ENCODE peak calls at places on chromosome 1, in eight cellular contexts. One of them, this sample, is unnamed.

GRCh38 chr1:111199881-111200801 is at the start of gene DENND2D:
- DNase-seq in AG04450: no peak
- DNase-seq in mucosa of descending colon: peak
- DNase-seq in upper lobe of right lung: peak
- DNase-seq in fibroblast of mammary gland: no peak
- DNase-seq in epithelial cell of proximal tubule: no peak
- DNase-seq in PC-9: peak
- DNase-seq in uterus: peak
- DNase-seq in this sample: no peak

GRCh38 chr1:59474496-59474895 is 177.6 kb downstream of the FGGY start:
- DNase-seq in uterus: no peak
- DNase-seq in PC-9: no peak
- DNase-seq in AG04450: no peak
- DNase-seq in fibroblast of mammary gland: no peak
- DNase-seq in upper lobe of right lung: no peak
- DNase-seq in epithelial cell of proximal tubule: no peak
- DNase-seq in mucosa of descending colon: no peak
- DNase-seq in this sample: no peak

GRCh38 chr1:17881761-17882160 is 126.6 kb downstream of the ACTL8 start:
- DNase-seq in mucosa of descending colon: no peak
- DNase-seq in AG04450: no peak
- DNase-seq in upper lobe of right lung: peak
- DNase-seq in epithelial cell of proximal tubule: no peak
- DNase-seq in uterus: no peak
- DNase-seq in fibroblast of mammary gland: peak
- DNase-seq in PC-9: no peak
- DNase-seq in this sample: no peak

GRCh38 chr1:77282187-77282865 is 507 bp downstream of the AK5 start:
- DNase-seq in mucosa of descending colon: peak
- DNase-seq in fibroblast of mammary gland: peak
- DNase-seq in PC-9: peak
- DNase-seq in upper lobe of right lung: peak
- DNase-seq in AG04450: no peak
- DNase-seq in uterus: no peak
- DNase-seq in epithelial cell of proximal tubule: no peak
- DNase-seq in this sample: peak

GRCh38 chr1:224082146-224082545 is 31.8 kb upstream of the FBXO28 start:
- DNase-seq in epithelial cell of proximal tubule: no peak
- DNase-seq in fibroblast of mammary gland: no peak
- DNase-seq in mucosa of descending colon: no peak
- DNase-seq in upper lobe of right lung: no peak
- DNase-seq in PC-9: no peak
- DNase-seq in AG04450: no peak
- DNase-seq in uterus: no peak
- DNase-seq in this sample: no peak

GRCh38 chr1:162466797-162467196 is 30.8 kb upstream of the UHMK1 start:
- DNase-seq in uterus: no peak
- DNase-seq in upper lobe of right lung: no peak
- DNase-seq in fibroblast of mammary gland: no peak
- DNase-seq in epithelial cell of proximal tubule: no peak
- DNase-seq in mucosa of descending colon: no peak
- DNase-seq in AG04450: no peak
- DNase-seq in PC-9: no peak
- DNase-seq in this sample: no peak

GRCh38 chr1:196043268-196043667 is 565.0 kb downstream of the KCNT2 start:
- DNase-seq in fibroblast of mammary gland: no peak
- DNase-seq in upper lobe of right lung: no peak
- DNase-seq in epithelial cell of proximal tubule: no peak
- DNase-seq in uterus: no peak
- DNase-seq in AG04450: no peak
- DNase-seq in mucosa of descending colon: no peak
- DNase-seq in PC-9: no peak
- DNase-seq in this sample: no peak

GRCh38 chr1:72412286-72412685 is 129.9 kb upstream of the NEGR1 start:
- DNase-seq in epithelial cell of proximal tubule: no peak
- DNase-seq in PC-9: no peak
- DNase-seq in AG04450: no peak
- DNase-seq in upper lobe of right lung: no peak
- DNase-seq in fibroblast of mammary gland: peak
- DNase-seq in uterus: no peak
- DNase-seq in mucosa of descending colon: no peak
- DNase-seq in this sample: peak

GRCh38 chr1:165371588-165372235 is 15.2 kb upstream of the LMX1A start:
- DNase-seq in epithelial cell of proximal tubule: no peak
- DNase-seq in fibroblast of mammary gland: no peak
- DNase-seq in mucosa of descending colon: no peak
- DNase-seq in AG04450: no peak
- DNase-seq in PC-9: no peak
- DNase-seq in uterus: no peak
- DNase-seq in upper lobe of right lung: no peak
- DNase-seq in this sample: peak

GRCh38 chr1:34199927-34200326 is 23.2 kb downstream of the C1orf94 start:
- DNase-seq in PC-9: no peak
- DNase-seq in mucosa of descending colon: no peak
- DNase-seq in uterus: no peak
- DNase-seq in fibroblast of mammary gland: peak
- DNase-seq in AG04450: no peak
- DNase-seq in epithelial cell of proximal tubule: peak
- DNase-seq in upper lobe of right lung: no peak
- DNase-seq in this sample: peak

GRCh38 chr1:207261971-207262370 is 59.5 kb upstream of the CD55 start:
- DNase-seq in mucosa of descending colon: no peak
- DNase-seq in AG04450: no peak
- DNase-seq in uterus: no peak
- DNase-seq in fibroblast of mammary gland: no peak
- DNase-seq in upper lobe of right lung: no peak
- DNase-seq in epithelial cell of proximal tubule: no peak
- DNase-seq in PC-9: no peak
- DNase-seq in this sample: no peak

DNA sequence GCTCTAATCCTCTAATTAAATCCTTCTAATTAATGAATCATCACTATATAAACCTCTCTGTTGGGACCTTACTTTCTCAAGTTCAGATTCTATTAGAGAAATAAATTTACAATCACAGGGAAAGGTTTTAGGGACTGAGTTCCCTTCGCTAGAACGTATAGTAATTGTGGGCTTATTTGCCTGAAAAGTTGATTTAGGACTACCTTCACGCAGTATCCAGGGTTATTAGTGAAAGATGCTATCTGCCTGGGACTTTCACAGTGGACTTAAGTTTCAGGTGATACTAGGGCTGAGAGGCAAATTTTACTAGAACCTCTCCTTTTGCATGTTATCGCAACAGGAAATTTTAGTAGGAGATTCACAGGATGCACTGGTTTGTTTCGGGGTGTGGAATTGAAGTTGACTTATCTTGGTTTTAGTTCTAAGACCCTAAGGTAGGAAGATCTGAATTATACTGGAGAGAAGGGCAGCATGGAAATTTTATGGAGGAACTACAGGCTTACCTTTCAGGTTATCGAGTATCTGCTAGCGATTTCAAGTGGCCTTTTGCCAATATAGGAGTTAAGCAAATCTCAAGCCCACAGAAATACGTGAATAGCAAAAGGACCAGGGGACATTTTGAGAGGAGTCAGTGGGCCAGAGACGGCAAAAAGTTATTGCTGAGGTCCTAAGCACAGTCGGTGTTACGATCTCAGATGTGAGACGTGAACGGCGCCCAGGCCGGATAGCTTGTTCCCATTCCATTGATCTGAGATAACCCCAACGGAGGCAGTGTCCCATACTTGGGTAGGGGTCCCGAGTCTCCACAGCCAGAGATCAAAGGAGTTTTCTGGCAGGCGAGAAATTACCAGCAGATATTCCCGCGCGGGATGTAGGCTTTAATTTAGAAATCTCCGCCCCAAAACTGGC is 749 bp upstream of the GNAI3 start:
- DNase-seq in AG04450: no peak
- DNase-seq in upper lobe of right lung: no peak
- DNase-seq in fibroblast of mammary gland: peak
- DNase-seq in epithelial cell of proximal tubule: no peak
- DNase-seq in uterus: peak
- DNase-seq in mucosa of descending colon: no peak
- DNase-seq in PC-9: no peak
- DNase-seq in this sample: peak
- TF ChIP-seq CTCF in AG04450: no peak
- TF ChIP-seq CTCF in upper lobe of right lung: no peak
- TF ChIP-seq CTCF in fibroblast of mammary gland: no peak
- TF ChIP-seq CTCF in epithelial cell of proximal tubule: no peak
- TF ChIP-seq CTCF in uterus: no peak
- TF ChIP-seq CTCF in mucosa of descending colon: no peak
- TF ChIP-seq CTCF in PC-9: no peak
- TF ChIP-seq CTCF in this sample: no peak

GRCh38 chr1:6756455-6756854 is 28.8 kb upstream of the CAMTA1 start:
- DNase-seq in AG04450: no peak
- DNase-seq in upper lobe of right lung: no peak
- DNase-seq in fibroblast of mammary gland: no peak
- DNase-seq in uterus: no peak
- DNase-seq in mucosa of descending colon: no peak
- DNase-seq in PC-9: no peak
- DNase-seq in epithelial cell of proximal tubule: no peak
- DNase-seq in this sample: no peak

GRCh38 chr1:6757719-6758435 is 27.4 kb upstream of the CAMTA1 start:
- DNase-seq in uterus: no peak
- DNase-seq in fibroblast of mammary gland: peak
- DNase-seq in epithelial cell of proximal tubule: no peak
- DNase-seq in PC-9: no peak
- DNase-seq in AG04450: no peak
- DNase-seq in upper lobe of right lung: peak
- DNase-seq in mucosa of descending colon: no peak
- DNase-seq in this sample: peak

GRCh38 chr1:6761338-6761737 is 23.9 kb upstream of the CAMTA1 start:
- DNase-seq in epithelial cell of proximal tubule: no peak
- DNase-seq in uterus: no peak
- DNase-seq in PC-9: no peak
- DNase-seq in AG04450: no peak
- DNase-seq in upper lobe of right lung: no peak
- DNase-seq in mucosa of descending colon: no peak
- DNase-seq in fibroblast of mammary gland: no peak
- DNase-seq in this sample: no peak

DNA sequence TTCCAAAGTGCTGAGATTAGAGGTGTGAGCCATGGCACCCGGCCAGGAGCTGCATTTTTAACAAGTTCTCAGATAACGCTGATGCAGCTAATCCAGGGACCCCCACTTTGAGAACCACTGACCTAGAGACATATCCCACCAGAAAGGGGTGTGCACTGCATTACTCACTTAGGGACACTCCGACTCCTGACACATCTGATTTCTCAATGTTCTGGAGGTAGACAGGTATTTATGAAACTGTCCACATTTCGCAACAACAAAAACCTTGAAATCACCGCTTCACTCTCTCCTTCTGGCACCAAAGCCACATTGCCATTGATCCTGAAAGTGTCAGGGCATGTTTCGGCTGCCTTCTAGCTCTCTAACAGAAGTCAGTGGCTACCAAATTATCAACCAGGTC is 23.2 kb upstream of the CAMTA1 start:
- DNase-seq in upper lobe of right lung: no peak
- DNase-seq in epithelial cell of proximal tubule: no peak
- DNase-seq in AG04450: no peak
- DNase-seq in PC-9: no peak
- DNase-seq in mucosa of descending colon: no peak
- DNase-seq in uterus: no peak
- DNase-seq in fibroblast of mammary gland: no peak
- DNase-seq in this sample: no peak
- H3K4me3 ChIP-seq in upper lobe of right lung: no peak
- H3K4me3 ChIP-seq in epithelial cell of proximal tubule: no peak
- H3K4me3 ChIP-seq in AG04450: no peak
- H3K4me3 ChIP-seq in PC-9: no peak
- H3K4me3 ChIP-seq in mucosa of descending colon: no peak
- H3K4me3 ChIP-seq in uterus: no peak
- H3K4me3 ChIP-seq in fibroblast of mammary gland: no peak
- H3K4me3 ChIP-seq in this sample: no peak

GRCh38 chr1:205270271-205270670 is 42.5 kb downstream of the TMCC2 start:
- DNase-seq in uterus: no peak
- DNase-seq in mucosa of descending colon: peak
- DNase-seq in AG04450: no peak
- DNase-seq in upper lobe of right lung: no peak
- DNase-seq in fibroblast of mammary gland: no peak
- DNase-seq in PC-9: no peak
- DNase-seq in epithelial cell of proximal tubule: no peak
- DNase-seq in this sample: no peak

GRCh38 chr1:205270764-205271163 is 43.0 kb downstream of the TMCC2 start:
- DNase-seq in upper lobe of right lung: no peak
- DNase-seq in mucosa of descending colon: no peak
- DNase-seq in fibroblast of mammary gland: peak
- DNase-seq in uterus: no peak
- DNase-seq in epithelial cell of proximal tubule: no peak
- DNase-seq in PC-9: no peak
- DNase-seq in AG04450: no peak
- DNase-seq in this sample: peak

GRCh38 chr1:205272541-205272940 is 44.8 kb downstream of the TMCC2 start:
- DNase-seq in AG04450: no peak
- DNase-seq in uterus: no peak
- DNase-seq in upper lobe of right lung: no peak
- DNase-seq in fibroblast of mammary gland: no peak
- DNase-seq in PC-9: no peak
- DNase-seq in epithelial cell of proximal tubule: no peak
- DNase-seq in mucosa of descending colon: no peak
- DNase-seq in this sample: no peak

GRCh38 chr1:205271745-205272144 is 44.0 kb downstream of the TMCC2 start:
- DNase-seq in upper lobe of right lung: no peak
- DNase-seq in epithelial cell of proximal tubule: no peak
- DNase-seq in PC-9: no peak
- DNase-seq in mucosa of descending colon: peak
- DNase-seq in uterus: no peak
- DNase-seq in fibroblast of mammary gland: no peak
- DNase-seq in AG04450: no peak
- DNase-seq in this sample: no peak

GRCh38 chr1:205271277-205271676 is 43.5 kb downstream of the TMCC2 start:
- DNase-seq in PC-9: no peak
- DNase-seq in upper lobe of right lung: no peak
- DNase-seq in uterus: no peak
- DNase-seq in fibroblast of mammary gland: peak
- DNase-seq in mucosa of descending colon: peak
- DNase-seq in AG04450: no peak
- DNase-seq in epithelial cell of proximal tubule: no peak
- DNase-seq in this sample: peak
- TF ChIP-seq CTCF in PC-9: peak
- TF ChIP-seq CTCF in upper lobe of right lung: no peak
- TF ChIP-seq CTCF in uterus: no peak
- TF ChIP-seq CTCF in fibroblast of mammary gland: peak
- TF ChIP-seq CTCF in mucosa of descending colon: no peak
- TF ChIP-seq CTCF in AG04450: peak
- TF ChIP-seq CTCF in epithelial cell of proximal tubule: peak
- TF ChIP-seq CTCF in this sample: peak

DNA sequence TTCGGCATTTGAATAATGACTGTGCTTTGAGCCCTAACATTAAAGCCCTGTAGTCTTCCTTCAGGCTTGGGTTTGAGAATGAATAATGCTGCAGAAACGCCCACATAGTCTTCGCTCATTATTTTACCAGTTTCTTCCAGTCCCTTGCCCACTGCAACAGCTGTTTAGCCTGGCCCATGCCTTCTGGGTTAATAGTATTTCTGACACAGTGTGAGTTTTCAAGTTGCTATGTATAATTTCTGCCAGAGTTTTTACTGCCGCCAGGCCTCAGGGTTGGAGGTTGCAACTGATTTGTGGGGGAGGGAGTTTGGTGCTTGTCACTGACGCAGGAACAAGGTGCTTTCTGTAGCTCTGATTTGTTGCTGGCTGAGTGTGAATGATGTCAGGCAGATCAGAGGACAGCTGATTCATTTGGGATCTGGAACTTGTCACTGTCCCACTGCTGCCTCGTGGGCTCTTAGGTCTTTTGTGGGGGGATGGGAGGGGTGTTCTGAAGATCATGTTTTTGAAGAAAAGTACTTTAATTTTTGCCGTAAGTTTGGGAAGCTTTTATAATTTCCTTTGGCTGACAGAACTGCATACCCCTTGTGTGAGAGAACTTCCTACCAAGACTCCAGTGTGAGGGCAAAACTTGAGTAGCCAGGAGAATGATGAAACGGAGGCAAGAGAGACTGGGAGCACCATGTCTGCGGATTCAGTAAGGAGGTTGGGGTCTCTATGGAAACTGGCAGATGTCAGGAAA is 109.9 kb downstream of the MAST2 start:
- DNase-seq in AG04450: peak
- DNase-seq in fibroblast of mammary gland: peak
- DNase-seq in uterus: peak
- DNase-seq in mucosa of descending colon: no peak
- DNase-seq in upper lobe of right lung: no peak
- DNase-seq in epithelial cell of proximal tubule: peak
- DNase-seq in PC-9: no peak
- DNase-seq in this sample: peak
- H3K4me3 ChIP-seq in AG04450: peak
- H3K4me3 ChIP-seq in fibroblast of mammary gland: no peak
- H3K4me3 ChIP-seq in uterus: peak
- H3K4me3 ChIP-seq in mucosa of descending colon: no peak
- H3K4me3 ChIP-seq in upper lobe of right lung: no peak
- H3K4me3 ChIP-seq in epithelial cell of proximal tubule: no peak
- H3K4me3 ChIP-seq in PC-9: no peak
- H3K4me3 ChIP-seq in this sample: peak